ENCODE peak calls at places on chromosomes 11 and 22, in four cellular contexts. P is psoas muscle, G is transverse colon, Q is left lung. J is an unnamed sample.

GRCh38 chr22:30855677-30856518 is 112.7 kb downstream of the MORC2 start:
- DNase-seq in G (no peak), P (no peak), Q (no peak), J (no peak)

GRCh38 chr22:19526076-19526701 is 2.0 kb upstream of the CLDN5 start:
- DNase-seq in P (no peak), G (no peak), Q (no peak), J (no peak)

GRCh38 chr11:19890308-19890707 is 177.7 kb downstream of the NAV2 start:
- DNase-seq in Q (no peak), P (no peak), G (no peak), J (no peak)

GRCh38 chr11:2940166-2940929 is 11.1 kb upstream of the PHLDA2 start:
- DNase-seq in Q (peak; percentile 88), P (peak; percentile 55), G (peak; percentile 77), J (peak; percentile 77)

GRCh38 chr11:47446833-47447232 is 2.1 kb downstream of the RAPSN start:
- DNase-seq in G (no peak), Q (no peak), P (no peak), J (no peak)

GRCh38 chr11:10075141-10075540 is 218.9 kb downstream of the SBF2 start:
- DNase-seq in Q (no peak), G (no peak), P (no peak), J (no peak)

GRCh38 chr22:27692243-27692642 is 109.3 kb downstream of the MN1 start:
- DNase-seq in G (no peak), Q (no peak), P (no peak), J (no peak)

GRCh38 chr11:134360050-134360835 is 28.5 kb downstream of the GLB1L2 start:
- DNase-seq in Q (peak; percentile 88), G (peak; percentile 84), P (peak; percentile 60), J (no peak)

GRCh38 chr11:19970944-19971343 is 189.3 kb downstream of the DBX1 start:
- DNase-seq in G (no peak), Q (no peak), P (no peak), J (no peak)

GRCh38 chr11:123775274-123775673 is 21.0 kb upstream of the OR6X1 start:
- DNase-seq in Q (no peak), P (no peak), G (no peak), J (no peak)

GRCh38 chr11:71451596-71452353 is 1.2 kb upstream of the NADSYN1 start:
- DNase-seq in P (no peak), Q (no peak), G (peak; percentile 46), J (peak; percentile 51)

GRCh38 chr11:86196924-86197323 is 47.6 kb upstream of the EED start:
- DNase-seq in P (no peak), G (no peak), Q (no peak), J (no peak)

GRCh38 chr22:26687439-26687838 is 30.1 kb downstream of the MIAT start:
- DNase-seq in Q (no peak), P (no peak), G (no peak), J (no peak)

GRCh38 chr11:623999-624704 is 603 bp downstream of the CDHR5 start:
- DNase-seq in P (no peak), Q (no peak), G (peak; percentile 92), J (peak; percentile 79)

GRCh38 chr11:23573430-23573829 is 713.2 kb upstream of the CCDC179 start:
- DNase-seq in G (no peak), Q (no peak), P (no peak), J (no peak)

GRCh38 chr11:109390752-109391151 is 31.2 kb upstream of the C11orf87 start:
- DNase-seq in P (no peak), G (no peak), Q (no peak), J (no peak)

GRCh38 chr11:70063121-70063520 is 15.0 kb upstream of the ANO1 start:
- DNase-seq in P (no peak), Q (no peak), G (no peak), J (no peak)

GRCh38 chr11:13140028-13140870 is 131.1 kb downstream of the RASSF10 start:
- DNase-seq in P (no peak), Q (peak; percentile 61), G (peak; percentile 77), J (no peak)

GRCh38 chr11:83119216-83119615 is 37.7 kb upstream of the PCF11 start:
- DNase-seq in G (no peak), Q (no peak), P (no peak), J (no peak)

GRCh38 chr11:72454791-72455190 is 20.5 kb upstream of the CLPB start:
- DNase-seq in Q (no peak), P (no peak), G (no peak), J (no peak)

GRCh38 chr22:48575567-48576332 is 1251.9 kb downstream of the BRD1 start:
- DNase-seq in P (no peak), G (no peak), Q (peak; percentile 65), J (no peak)

GRCh38 chr11:115580927-115581680 is 76.9 kb upstream of the CADM1 start:
- DNase-seq in G (peak; percentile 35), Q (no peak), P (peak; percentile 18), J (no peak)

GRCh38 chr11:86874314-86875056 is 74.1 kb downstream of the PRSS23 start:
- DNase-seq in P (no peak), Q (no peak), G (no peak), J (no peak)

GRCh38 chr11:73072935-73073481 is 69.1 kb downstream of the FCHSD2 start:
- DNase-seq in P (no peak), Q (no peak), G (no peak), J (no peak)

GRCh38 chr11:92941676-92942571 is 27.5 kb upstream of the MTNR1B start:
- DNase-seq in P (no peak), Q (no peak), G (no peak), J (no peak)

DNA sequence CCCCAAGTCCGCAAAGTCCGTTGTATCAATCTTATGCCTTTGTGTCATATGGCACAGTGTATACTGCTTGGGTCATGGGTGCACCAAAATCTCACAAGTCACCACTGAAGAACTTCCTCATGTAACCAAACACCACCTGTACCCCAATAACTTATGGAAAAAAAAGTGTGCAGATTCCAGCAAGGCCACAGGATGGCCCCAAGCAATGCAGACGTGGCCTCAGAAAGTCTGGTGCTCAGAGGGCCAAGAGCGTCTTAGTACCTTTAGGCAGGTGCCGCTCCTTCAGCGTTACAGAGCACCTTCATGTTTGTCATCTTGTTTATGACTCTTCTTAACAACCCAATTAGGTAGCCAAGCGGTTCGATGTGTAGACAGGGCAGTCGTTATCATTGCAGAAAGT is 65.3 kb downstream of the PRDM11 start:
- DNase-seq in Q (no peak), G (no peak), P (no peak), J (no peak)
- TF ChIP-seq CTCF in Q (no peak), G (no peak), P (no peak), J (peak; percentile 15)

DNA sequence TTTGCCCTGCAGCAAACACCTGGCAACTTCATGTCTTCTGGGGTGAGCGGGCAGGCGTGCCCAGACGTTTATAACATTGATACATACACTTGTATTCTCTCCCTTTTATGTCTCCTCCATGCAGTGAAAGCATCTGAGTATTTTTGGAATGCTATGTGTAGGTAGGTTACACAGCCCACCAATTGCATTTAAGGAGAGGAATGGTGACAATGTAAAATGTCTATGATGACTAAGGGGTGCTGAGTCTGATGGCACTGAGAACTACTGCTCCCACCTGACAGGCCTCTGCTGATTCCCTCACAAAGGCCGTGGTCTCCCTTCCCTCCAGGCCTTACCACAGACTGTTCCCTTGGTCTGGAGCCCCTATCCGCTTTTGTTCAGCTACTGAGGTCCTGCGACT is 22.9 kb upstream of the RASL10A start:
- DNase-seq in P (no peak), G (no peak), Q (no peak), J (no peak)
- H3K4me1 ChIP-seq in P (peaks cover 49% of the 10 kb centered on the region), G (no peaks in the 10 kb centered on the region), Q (no peaks in the 10 kb centered on the region), J (peaks cover 14% of the 10 kb centered on the region)

GRCh38 chr11:122319842-122320555 is 204.0 kb upstream of the BLID start:
- DNase-seq in Q (no peak), G (no peak), P (no peak), J (no peak)
- H3K4me3 ChIP-seq in Q (no peak overlapping the region), G (no peak overlapping the region), P (no peak overlapping the region), J (no peak overlapping the region)

GRCh38 chr22:36999463-36999862 is 19.8 kb downstream of the TST start:
- DNase-seq in P (no peak), G (no peak), Q (no peak), J (no peak)

GRCh38 chr22:37002633-37003032 is 16.6 kb downstream of the TST start:
- DNase-seq in Q (no peak), P (no peak), G (no peak), J (no peak)

GRCh38 chr22:37001826-37002225 is 17.4 kb downstream of the TST start:
- DNase-seq in G (no peak), Q (no peak), P (no peak), J (no peak)

GRCh38 chr22:37000676-37001534 is 18.3 kb downstream of the TST start:
- DNase-seq in Q (no peak), P (no peak), G (no peak), J (no peak)

DNA sequence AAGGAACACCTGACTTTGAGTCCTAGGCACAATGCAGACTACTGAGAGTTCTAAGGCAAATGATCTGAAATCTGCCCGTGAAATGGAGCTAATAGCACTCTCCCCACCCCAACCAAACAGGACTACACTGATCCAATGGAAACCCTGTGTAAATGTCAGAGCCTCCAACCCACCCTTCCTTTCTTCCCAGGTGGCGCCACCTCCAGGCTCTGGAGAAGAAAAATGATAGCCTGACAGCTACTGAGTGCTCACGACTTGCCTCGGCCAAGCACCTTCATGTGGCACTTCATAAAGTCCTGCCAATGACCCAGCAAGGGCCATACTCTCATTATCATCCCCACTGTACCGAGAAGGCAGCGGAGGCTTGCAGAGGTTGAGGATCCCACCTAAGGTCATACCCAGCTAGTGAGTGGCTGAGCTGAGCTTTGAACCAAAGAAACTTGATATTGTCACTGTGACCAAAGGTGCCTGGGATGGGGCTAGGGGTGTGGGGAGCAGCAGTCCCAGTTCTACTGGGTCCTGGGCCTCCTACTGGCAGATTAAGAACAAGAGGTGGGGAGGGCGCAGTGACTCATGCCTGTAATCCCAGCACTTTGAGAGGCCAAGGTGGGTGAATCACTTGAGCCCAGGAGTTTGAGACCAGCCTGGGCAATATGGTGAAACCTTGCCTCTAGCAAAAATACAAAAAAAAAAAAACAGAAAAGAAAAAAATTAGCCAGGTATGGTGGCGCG is 20.5 kb downstream of the TST start:
- DNase-seq in G (peak; percentile 44), Q (no peak), P (no peak), J (no peak)
- TF ChIP-seq CTCF in G (no peak), Q (no peak), P (no peak), J (peak; percentile 12)

GRCh38 chr11:114181752-114182151 is 114.4 kb upstream of the NNMT start:
- DNase-seq in P (peak; percentile 26), Q (no peak), G (no peak), J (no peak)

GRCh38 chr11:114182471-114182968 is 113.7 kb upstream of the NNMT start:
- DNase-seq in Q (no peak), P (no peak), G (no peak), J (no peak)

GRCh38 chr11:114179234-114179941 is 116.8 kb upstream of the NNMT start:
- DNase-seq in G (peak; percentile 87), Q (no peak), P (peak; percentile 82), J (no peak)

GRCh38 chr11:114180301-114181055 is 115.7 kb upstream of the NNMT start:
- DNase-seq in G (peak; percentile 80), Q (no peak), P (peak; percentile 30), J (no peak)

GRCh38 chr11:114181195-114181594 is 115.0 kb upstream of the NNMT start:
- DNase-seq in G (no peak), P (no peak), Q (no peak), J (no peak)
- H3K4me1 ChIP-seq in G (peaks cover 70% of the 10 kb centered on the region), P (peaks cover 95% of the 10 kb centered on the region), Q (peaks cover 85% of the 10 kb centered on the region), J (peaks cover 32% of the 10 kb centered on the region)

GRCh38 chr11:79413258-79413657 is 27.6 kb downstream of the TENM4 start:
- DNase-seq in G (peak; percentile 57), P (peak; percentile 90), Q (no peak), J (peak; percentile 69)
- H3K4me3 ChIP-seq in G (no peak overlapping the region), P (no peak overlapping the region), Q (no peak overlapping the region), J (no peak overlapping the region)

J was measured in RWPE2.